ENCODE peak calls at places on chromosome 14, in four cellular contexts. One of them, this sample, is unnamed.

GRCh38 chr14:67704484-67705089 is 2.9 kb downstream of the RDH12 start:
- DNase-seq in ureter: no peak
- DNase-seq in left colon: no peak
- DNase-seq in HepG2: peak; percentile 54
- DNase-seq in this sample: peak; percentile 19

GRCh38 chr14:35261774-35262173 is 30.4 kb upstream of the PSMA6 start:
- DNase-seq in left colon: no peak
- DNase-seq in ureter: no peak
- DNase-seq in HepG2: no peak
- DNase-seq in this sample: no peak

GRCh38 chr14:99679111-99679510 is 5.0 kb upstream of the CYP46A1 start:
- DNase-seq in HepG2: no peak
- DNase-seq in left colon: no peak
- DNase-seq in ureter: no peak
- DNase-seq in this sample: no peak

GRCh38 chr14:98958048-98959031 is 313.7 kb downstream of the BCL11B start:
- DNase-seq in left colon: no peak
- DNase-seq in HepG2: no peak
- DNase-seq in ureter: peak; percentile 40
- DNase-seq in this sample: no peak

GRCh38 chr14:21063479-21063878 is 5.9 kb downstream of the RNASE8 start:
- DNase-seq in ureter: no peak
- DNase-seq in left colon: no peak
- DNase-seq in HepG2: no peak
- DNase-seq in this sample: no peak

GRCh38 chr14:102751088-102751487 is 26.2 kb upstream of the TRAF3 start:
- DNase-seq in HepG2: no peak
- DNase-seq in ureter: no peak
- DNase-seq in left colon: no peak
- DNase-seq in this sample: no peak

GRCh38 chr14:41280745-41281144 is 325.9 kb upstream of the LRFN5 start:
- DNase-seq in HepG2: no peak
- DNase-seq in ureter: no peak
- DNase-seq in left colon: no peak
- DNase-seq in this sample: no peak

GRCh38 chr14:99936738-99937474 is 128.3 kb upstream of the EVL start:
- DNase-seq in ureter: peak; percentile 40
- DNase-seq in left colon: no peak
- DNase-seq in HepG2: no peak
- DNase-seq in this sample: peak; percentile 45

GRCh38 chr14:105862581-105863239 is 336.3 kb downstream of the TMEM121 start:
- DNase-seq in HepG2: no peak
- DNase-seq in left colon: peak; percentile 12
- DNase-seq in ureter: no peak
- DNase-seq in this sample: no peak

GRCh38 chr14:72492196-72492595 is 401.7 kb downstream of the DPF3 start:
- DNase-seq in ureter: no peak
- DNase-seq in HepG2: no peak
- DNase-seq in left colon: no peak
- DNase-seq in this sample: no peak